ENCODE peak calls at places on chromosomes 16 and 17, in six cellular contexts. Y, Q, M, Z, I and T are unnamed samples.

GRCh38 chr17:7351665-7352558 is at the start of gene KCTD11:
- DNase-seq in Y (peak), Q (peak), M (peak), I (peak), Z (peak), T (peak)

GRCh38 chr17:63433746-63434591 is 12.1 kb downstream of the CYB561 start:
- DNase-seq in Z (no peak), I (no peak), Y (peak), Q (peak), M (no peak), T (no peak)

GRCh38 chr16:87165885-87166284 is 151.3 kb downstream of the C16orf95 start:
- DNase-seq in M (no peak), Y (no peak), I (no peak), Z (no peak), Q (no peak), T (no peak)

GRCh38 chr17:16593356-16594102 is 24.5 kb upstream of the ZNF287 start:
- DNase-seq in Q (peak), Y (no peak), M (no peak), I (no peak), Z (no peak), T (no peak)

GRCh38 chr17:13541032-13541480 is 60.7 kb downstream of the HS3ST3A1 start:
- DNase-seq in Z (no peak), I (no peak), Y (peak), Q (peak), M (no peak), T (no peak)

GRCh38 chr16:14531613-14532012 is 98.4 kb downstream of the PARN start:
- DNase-seq in Z (no peak), M (no peak), I (no peak), Y (no peak), Q (no peak), T (no peak)

GRCh38 chr17:41547921-41548843 is 20.1 kb upstream of the KRT19 start:
- DNase-seq in Z (no peak), Y (peak), M (no peak), I (no peak), Q (peak), T (no peak)

GRCh38 chr17:4897198-4897657 is 2.1 kb upstream of the C17orf107 start:
- DNase-seq in M (no peak), Q (no peak), Z (no peak), I (no peak), Y (no peak), T (no peak)

GRCh38 chr17:75645501-75645888 is 12.3 kb downstream of the SMIM5 start:
- DNase-seq in M (no peak), Z (no peak), Q (no peak), I (no peak), Y (no peak), T (no peak)

GRCh38 chr16:64715624-64716023 is 406.2 kb downstream of the CDH11 start:
- DNase-seq in Q (no peak), Y (no peak), M (no peak), Z (no peak), I (no peak), T (no peak)

GRCh38 chr17:75109407-75110236 is at the start of gene ARMC7:
- DNase-seq in Z (peak), M (peak), Q (peak), Y (peak), I (peak), T (peak)

GRCh38 chr17:205176-205538 is 23.7 kb upstream of the DOC2B start:
- DNase-seq in Z (no peak), Y (no peak), M (no peak), I (no peak), Q (no peak), T (no peak)

GRCh38 chr17:81346090-81346907 is 49.0 kb upstream of the BAHCC1 start:
- DNase-seq in I (peak), Y (peak), Z (peak), Q (peak), M (peak), T (peak)

GRCh38 chr17:8623591-8623990 is 6.9 kb downstream of the MYH10 start:
- DNase-seq in Q (no peak), Z (no peak), I (no peak), Y (no peak), M (no peak), T (no peak)

GRCh38 chr16:57314161-57314785 is 29.8 kb upstream of the PLLP start:
- DNase-seq in Q (no peak), M (no peak), I (no peak), Y (no peak), Z (peak), T (no peak)

GRCh38 chr16:56137269-56137668 is 54.0 kb upstream of the GNAO1 start:
- DNase-seq in Y (no peak), Q (no peak), I (no peak), M (no peak), Z (no peak), T (no peak)

GRCh38 chr17:5331506-5331905 is 49.4 kb downstream of the RABEP1 start:
- DNase-seq in Q (peak), Z (no peak), I (no peak), M (no peak), Y (no peak), T (no peak)

GRCh38 chr17:58333396-58334207 is 5.0 kb upstream of the TSPOAP1 start:
- DNase-seq in Q (no peak), Y (no peak), Z (no peak), I (no peak), M (no peak), T (no peak)

GRCh38 chr17:31537558-31537957 is 146.1 kb downstream of the RAB11FIP4 start:
- DNase-seq in Y (peak), M (no peak), Q (peak), I (no peak), Z (no peak), T (no peak)

GRCh38 chr17:76354317-76354729 is 607 bp upstream of the PRPSAP1 start:
- DNase-seq in Y (no peak), Z (no peak), M (no peak), Q (no peak), I (no peak), T (no peak)

DNA sequence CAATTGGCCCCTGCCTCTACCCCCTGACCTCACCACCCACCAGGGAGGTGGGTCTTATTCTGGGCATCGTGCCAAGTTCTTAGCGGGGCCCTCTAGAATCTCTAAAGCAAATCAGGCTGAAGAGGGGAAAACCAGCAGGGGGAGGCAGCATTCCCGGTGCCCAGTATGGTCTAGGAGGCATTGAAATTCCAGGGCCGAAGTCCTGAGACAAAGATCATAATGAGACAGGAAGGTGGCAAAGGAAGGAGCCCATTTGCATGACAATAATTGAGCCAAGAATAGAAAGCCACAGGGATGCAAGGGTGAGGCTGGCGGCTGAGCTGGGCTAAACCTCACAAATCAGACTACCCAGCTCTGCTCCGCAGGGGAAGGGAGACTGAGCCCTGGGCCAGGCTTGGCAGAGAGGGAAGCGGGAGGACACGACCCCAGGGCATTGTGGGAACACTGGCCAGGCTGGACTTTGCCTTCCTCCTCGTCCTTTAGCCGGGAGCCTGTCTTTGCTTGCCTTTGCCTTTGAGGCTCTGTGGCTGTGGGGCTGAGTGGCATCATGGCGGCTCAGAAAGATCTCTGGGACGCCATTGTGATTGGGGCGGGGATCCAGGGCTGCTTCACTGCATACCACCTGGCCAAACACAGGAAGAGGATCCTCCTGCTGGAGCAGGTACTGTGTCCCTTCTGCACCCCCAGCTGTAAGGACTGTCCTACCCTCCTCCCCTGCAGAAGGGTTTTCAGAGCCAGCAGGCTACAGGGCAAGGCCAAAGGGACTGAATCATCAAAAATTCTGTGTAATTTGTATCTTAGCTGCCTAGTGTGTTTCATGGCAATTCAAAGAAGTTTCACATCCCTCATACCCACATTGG is at the start of gene PIPOX:
- DNase-seq in I (no peak), Y (no peak), M (no peak), Q (no peak), Z (no peak), T (no peak)
- TF ChIP-seq CTCF in I (no peak), Y (no peak), M (no peak), Q (no peak), Z (peak), T (peak)

DNA sequence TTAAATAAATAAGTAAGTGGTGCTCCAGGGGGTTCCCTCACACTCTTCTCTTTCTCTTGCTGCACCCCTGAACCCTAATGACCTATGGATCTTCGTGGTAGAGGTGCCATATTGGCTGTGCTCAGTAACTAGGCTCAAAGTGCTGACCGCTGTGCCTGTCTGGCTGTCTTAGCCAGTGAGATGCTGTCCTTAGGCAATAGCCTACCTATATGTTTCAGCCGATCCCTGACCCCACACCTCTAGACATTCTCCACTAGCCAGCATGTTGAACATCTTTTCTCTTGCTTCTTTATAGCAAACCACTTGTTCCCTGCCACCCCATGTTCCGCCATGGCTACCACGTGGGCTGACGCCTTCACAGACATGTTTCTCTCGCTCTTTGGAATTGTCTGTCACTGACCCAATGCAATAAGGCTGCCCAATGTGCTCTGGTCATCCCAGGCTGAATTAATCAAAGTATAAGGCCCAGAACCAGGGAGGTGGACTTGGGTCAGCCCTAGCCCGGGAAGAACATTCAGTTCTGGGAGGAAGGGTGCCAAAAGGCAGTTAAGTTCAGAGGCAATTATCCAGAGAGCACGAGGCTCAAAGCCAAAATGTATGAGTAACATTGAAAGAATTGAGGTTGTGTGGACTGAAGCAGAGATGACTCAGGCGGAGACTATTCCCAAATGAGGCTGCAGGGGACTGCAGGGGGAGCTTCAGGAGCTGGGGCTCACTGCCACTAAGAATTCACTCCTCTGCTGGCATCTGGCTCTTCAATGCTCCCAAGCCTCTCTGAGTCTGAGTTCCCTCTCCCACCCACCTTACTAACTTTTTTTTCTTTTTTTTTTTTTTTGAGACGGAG is 28.7 kb upstream of the TNRC6A start:
- DNase-seq in I (no peak), Z (no peak), M (no peak), Y (peak), Q (peak), T (no peak)
- TF ChIP-seq CTCF in I (no peak), Z (no peak), M (no peak), Y (peak), Q (peak), T (no peak)

GRCh38 chr16:22813223-22813945 is 578 bp upstream of the HS3ST2 start:
- DNase-seq in Q (peak), M (no peak), Z (peak), Y (no peak), I (peak), T (peak)
- TF ChIP-seq CTCF in Q (peak), M (no peak), Z (peak), Y (no peak), I (peak), T (peak)

DNA sequence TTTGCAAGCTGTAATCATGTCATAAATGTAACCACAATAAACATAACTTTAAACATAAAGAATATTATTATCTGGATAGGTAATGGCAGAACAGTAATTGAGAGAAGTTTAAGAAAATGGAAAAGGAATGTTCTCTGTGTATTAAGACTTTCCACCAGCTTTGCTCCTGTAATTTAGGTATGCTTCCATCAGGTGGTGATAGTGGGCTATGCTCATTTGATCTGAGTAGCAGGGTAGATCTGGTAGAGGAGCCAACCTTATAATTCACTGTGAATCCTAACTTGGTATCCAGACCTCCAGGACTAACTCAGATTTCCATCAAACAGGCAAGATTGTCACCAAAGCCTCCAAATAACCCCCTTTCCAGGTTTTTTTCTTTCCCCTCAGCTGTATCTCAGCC is 137.9 kb upstream of the ZKSCAN2 start:
- DNase-seq in Z (no peak), I (no peak), Y (no peak), M (no peak), Q (no peak), T (no peak)
- TF ChIP-seq CTCF in Z (peak), I (peak), Y (no peak), M (no peak), Q (no peak), T (peak)

DNA sequence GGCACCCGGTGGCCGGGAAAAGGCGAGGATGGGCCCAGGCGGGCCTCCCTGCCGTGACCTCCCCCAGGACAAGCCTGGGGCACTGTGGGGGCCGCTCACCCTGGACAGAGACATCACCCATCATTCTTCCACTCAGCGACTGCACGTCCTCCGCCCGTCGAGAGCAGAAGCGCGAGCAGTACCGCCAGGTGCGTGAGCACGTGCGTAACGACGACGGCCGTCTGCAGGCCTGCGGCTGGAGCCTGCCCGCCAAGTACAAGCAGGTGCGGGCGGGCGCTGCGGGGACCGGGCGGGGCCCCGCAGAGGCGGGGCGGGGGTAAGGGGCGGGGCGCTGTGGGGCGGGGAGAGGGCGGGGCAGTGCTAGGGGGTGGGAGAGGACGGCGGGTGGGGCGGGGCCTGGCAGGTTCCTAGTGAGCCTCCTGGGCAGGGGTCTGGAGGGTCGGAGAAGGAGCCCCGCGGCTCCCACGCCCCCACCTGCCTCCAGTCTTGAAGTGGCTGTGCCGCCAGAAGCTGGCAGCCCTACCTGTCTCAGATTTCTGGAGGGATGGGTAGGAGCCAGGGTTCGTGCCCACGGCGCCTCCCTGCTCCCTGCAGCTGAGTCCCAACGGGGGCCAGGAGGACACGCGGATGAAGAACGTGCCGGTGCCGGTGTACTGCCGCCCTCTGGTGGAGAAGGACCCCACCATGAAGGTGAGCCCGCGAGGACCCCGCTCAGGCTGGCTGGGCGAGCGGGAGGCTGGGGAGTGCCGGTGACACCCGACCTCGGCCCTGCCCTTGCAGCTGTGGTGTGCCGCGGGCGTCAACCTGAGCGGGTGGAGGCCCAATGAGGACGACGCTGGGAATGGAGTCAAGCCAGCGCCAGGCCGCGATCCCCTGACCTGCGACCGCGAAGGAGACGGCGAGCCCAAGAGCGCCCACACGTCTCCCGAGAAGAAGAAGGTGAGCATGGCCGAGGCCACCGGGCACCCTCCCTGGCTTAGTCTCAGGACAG is 7.5 kb downstream of the NME3 start:
- DNase-seq in Y (no peak), Z (no peak), Q (no peak), I (peak), M (no peak), T (peak)
- TF ChIP-seq CTCF in Y (peak), Z (peak), Q (peak), I (peak), M (no peak), T (peak)

GRCh38 chr16:84594725-84595038 is 23.2 kb downstream of the COTL1 start:
- DNase-seq in Z (no peak), Q (no peak), Y (no peak), I (no peak), M (no peak), T (no peak)

GRCh38 chr16:84596161-84596560 is 21.7 kb downstream of the COTL1 start:
- DNase-seq in Y (no peak), Q (no peak), M (no peak), I (no peak), Z (no peak), T (no peak)

GRCh38 chr16:84596801-84597517 is 20.9 kb downstream of the COTL1 start:
- DNase-seq in Q (no peak), I (no peak), Z (no peak), Y (no peak), M (no peak), T (no peak)

GRCh38 chr16:84593825-84594724 is 23.8 kb downstream of the COTL1 start:
- DNase-seq in I (no peak), M (peak), Q (no peak), Z (no peak), Y (peak), T (no peak)

DNA sequence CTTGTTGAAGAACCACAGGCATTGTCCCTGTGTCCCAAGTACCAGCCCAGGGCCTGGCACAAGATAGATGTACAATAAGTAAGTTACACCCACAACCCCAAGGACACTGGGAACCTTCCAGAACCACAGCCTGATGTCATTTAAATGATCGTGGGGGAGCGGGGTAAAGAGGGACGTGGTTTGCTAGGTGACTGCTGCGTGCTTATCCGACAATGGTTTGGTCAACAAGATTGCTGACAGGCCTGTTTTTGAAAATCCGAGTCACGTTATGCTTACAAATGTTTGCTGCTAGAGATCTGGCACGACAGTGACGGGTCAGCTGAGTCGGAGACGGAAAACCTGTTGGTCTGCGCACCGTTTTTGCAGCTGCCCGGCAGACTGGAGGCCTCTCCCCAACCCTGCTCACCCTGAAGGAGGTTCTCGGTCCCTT is 22.8 kb downstream of the COTL1 start:
- DNase-seq in Q (no peak), I (no peak), Z (no peak), M (no peak), Y (no peak), T (no peak)
- TF ChIP-seq CTCF in Q (no peak), I (no peak), Z (no peak), M (no peak), Y (no peak), T (no peak)

GRCh38 chr17:78356163-78356713 is 3.6 kb downstream of the SOCS3 start:
- DNase-seq in Y (no peak), Z (no peak), M (peak), I (peak), Q (peak), T (no peak)
- TF ChIP-seq CTCF in Y (no peak), Z (no peak), M (no peak), I (no peak), Q (no peak), T (no peak)

GRCh38 chr17:52148288-52148968 is 10.1 kb downstream of the CA10 start:
- DNase-seq in M (no peak), Z (no peak), Q (no peak), Y (no peak), I (no peak), T (no peak)
- TF ChIP-seq CTCF in M (no peak), Z (no peak), Q (no peak), Y (no peak), I (no peak), T (no peak)